ENCODE peak calls at places on chromosomes 2 and 18, in ten cellular contexts. Q is fibroblast of the aortic adventitia; T is neural progenitor cell; P is EL; G is stimulated activated CD8-positive, alpha-beta memory T cell treated with anti-CD3 and anti-CD28 coated beads, Interleukin-4, amount 100 ng/mL, for 1 hour; E is WTC11; W is hypothalamus; H is kidney; X is H9; C is substantia nigra. M is an unnamed sample.

GRCh38 chr2:26049641-26050040 is 15.8 kb downstream of the RAB10 start:
- DNase-seq in Q (peak), T (no peak), P (no peak), G (no peak), E (no peak), W (no peak), H (no peak), X (no peak), C (no peak), M (no peak)

GRCh38 chr2:43300222-43300621 is 73.8 kb upstream of the ZFP36L2 start:
- DNase-seq in Q (no peak), T (no peak), P (no peak), G (no peak), E (no peak), W (no peak), H (no peak), X (no peak), C (no peak), M (no peak)

GRCh38 chr2:240946654-240947053 is 40.5 kb downstream of the CROCC2 start:
- DNase-seq in Q (peak), T (no peak), P (peak), G (no peak), E (no peak), W (no peak), H (no peak), X (no peak), C (no peak), M (no peak)

GRCh38 chr2:24704682-24705081 is 88.5 kb downstream of the PTRHD1 start:
- DNase-seq in Q (no peak), T (no peak), P (peak), G (no peak), E (no peak), W (no peak), H (no peak), X (no peak), C (no peak), M (no peak)

GRCh38 chr18:46374850-46375249 is 270.7 kb downstream of the HAUS1 start:
- DNase-seq in Q (no peak), T (peak), P (no peak), G (no peak), E (peak), W (no peak), H (peak), X (no peak), C (no peak), M (no peak)

GRCh38 chr2:16071039-16071864 is 130.9 kb downstream of the MYCN start:
- DNase-seq in Q (no peak), T (no peak), P (no peak), G (no peak), E (no peak), W (no peak), H (no peak), X (no peak), C (no peak), M (peak)

GRCh38 chr2:219675206-219675605 is 47.8 kb downstream of the SLC4A3 start:
- DNase-seq in Q (no peak), T (no peak), P (no peak), G (no peak), E (no peak), W (no peak), H (no peak), X (no peak), C (no peak), M (no peak)

GRCh38 chr2:37652199-37652640 is 19.2 kb downstream of the CDC42EP3 start:
- DNase-seq in Q (peak), T (no peak), P (peak), G (no peak), E (no peak), W (no peak), H (no peak), X (no peak), C (no peak), M (no peak)

GRCh38 chr18:79586436-79587297 is 92.9 kb upstream of the CTDP1 start:
- DNase-seq in Q (no peak), T (no peak), P (no peak), G (no peak), E (peak), W (no peak), H (peak), X (peak), C (no peak), M (no peak)

GRCh38 chr2:224722777-224723176 is 6.6 kb upstream of the CCDC195 start:
- DNase-seq in Q (no peak), T (no peak), P (no peak), G (no peak), E (no peak), W (no peak), H (no peak), X (no peak), C (no peak), M (no peak)

GRCh38 chr18:64175432-64175831 is 26.5 kb upstream of the LINC00305 start:
- DNase-seq in Q (no peak), T (no peak), P (no peak), G (no peak), E (peak), W (no peak), H (no peak), X (peak), C (no peak), M (no peak)

GRCh38 chr2:232418466-232419244 is 12.0 kb downstream of the ALPG start:
- DNase-seq in Q (peak), T (peak), P (peak), G (no peak), E (peak), W (no peak), H (no peak), X (no peak), C (no peak), M (no peak)

GRCh38 chr18:47215554-47216138 is 35.8 kb downstream of the SKOR2 start:
- DNase-seq in Q (peak), T (peak), P (peak), G (no peak), E (peak), W (peak), H (no peak), X (no peak), C (no peak), M (peak)

GRCh38 chr2:152505495-152505906 is 170.5 kb downstream of the FMNL2 start:
- DNase-seq in Q (peak), T (no peak), P (peak), G (no peak), E (no peak), W (peak), H (no peak), X (no peak), C (peak), M (no peak)

GRCh38 chr2:69827796-69828540 is 1.5 kb upstream of the GMCL1 start:
- DNase-seq in Q (peak), T (no peak), P (peak), G (no peak), E (no peak), W (no peak), H (no peak), X (no peak), C (no peak), M (no peak)

GRCh38 chr2:120855855-120856405 is 120.3 kb downstream of the GLI2 start:
- DNase-seq in Q (no peak), T (no peak), P (no peak), G (no peak), E (no peak), W (no peak), H (no peak), X (no peak), C (no peak), M (peak)

GRCh38 chr2:8165550-8165949 is 516.3 kb upstream of the ID2 start:
- DNase-seq in Q (no peak), T (no peak), P (no peak), G (no peak), E (no peak), W (no peak), H (no peak), X (no peak), C (no peak), M (no peak)